ENCODE peak calls at places on chromosome 16, in eight cellular contexts. B is uterus, C is ascending aorta, K is lung, V is cardiac muscle cell, F is fibroblast of lung, U is hepatocyte, J is GM23338. A is an unnamed sample.

GRCh38 chr16:30064746-30065111 is 831 bp upstream of the ALDOA start:
- DNase-seq in B (no peak), C (no peak), K (no peak), V (no peak), F (no peak), U (no peak), J (no peak), A (no peak)

GRCh38 chr16:56343661-56344517 is 81.5 kb downstream of the AMFR start:
- DNase-seq in B (no peak), C (no peak), K (no peak), V (no peak), F (no peak), U (no peak), J (no peak), A (no peak)

GRCh38 chr16:51359141-51359960 is 208.3 kb upstream of the SALL1 start:
- DNase-seq in B (peak; percentile 71), C (no peak), K (no peak), V (no peak), F (peak; percentile 7), U (no peak), J (peak; percentile 68), A (no peak)

GRCh38 chr16:20515580-20516179 is 60.5 kb downstream of the ACSM2B start:
- DNase-seq in B (no peak), C (no peak), K (no peak), V (peak; percentile 1), F (no peak), U (peak; percentile 16), J (no peak), A (no peak)

GRCh38 chr16:17744903-17745581 is 274.3 kb upstream of the XYLT1 start:
- DNase-seq in B (peak; percentile 18), C (no peak), K (no peak), V (peak; percentile 25), F (peak; percentile 13), U (no peak), J (peak; percentile 82), A (peak; percentile 5)

GRCh38 chr16:81838794-81839193 is 59.7 kb downstream of the PLCG2 start:
- DNase-seq in B (no peak), C (no peak), K (no peak), V (no peak), F (peak; percentile 56), U (no peak), J (no peak), A (peak; percentile 22)

GRCh38 chr16:35525979-35526590 is 2066.7 kb downstream of the TP53TG3F start:
- DNase-seq in B (no peak), C (no peak), K (no peak), V (no peak), F (no peak), U (no peak), J (no peak), A (no peak)

GRCh38 chr16:86509759-86510464 is 415 bp upstream of the FOXF1 start:
- DNase-seq in B (peak; percentile 54), C (no peak), K (peak; percentile 39), V (peak; percentile 64), F (peak; percentile 93), U (peak; percentile 87), J (peak; percentile 80), A (no peak)

GRCh38 chr16:13863075-13863765 is 56.7 kb upstream of the ERCC4 start:
- DNase-seq in B (no peak), C (no peak), K (no peak), V (no peak), F (no peak), U (no peak), J (no peak), A (no peak)

GRCh38 chr16:77480671-77481315 is 46.0 kb upstream of the ADAMTS18 start:
- DNase-seq in B (no peak), C (no peak), K (no peak), V (no peak), F (no peak), U (no peak), J (no peak), A (no peak)

GRCh38 chr16:20382202-20382948 is 22.2 kb downstream of the PDILT start:
- DNase-seq in B (no peak), C (no peak), K (no peak), V (no peak), F (no peak), U (no peak), J (no peak), A (no peak)

GRCh38 chr16:69180011-69180338 is 7.0 kb upstream of the SNTB2 start:
- DNase-seq in B (no peak), C (no peak), K (no peak), V (no peak), F (no peak), U (no peak), J (no peak), A (no peak)

GRCh38 chr16:88694221-88695087 is 8.1 kb upstream of the SNAI3 start:
- DNase-seq in B (no peak), C (no peak), K (no peak), V (no peak), F (no peak), U (no peak), J (no peak), A (no peak)

DNA sequence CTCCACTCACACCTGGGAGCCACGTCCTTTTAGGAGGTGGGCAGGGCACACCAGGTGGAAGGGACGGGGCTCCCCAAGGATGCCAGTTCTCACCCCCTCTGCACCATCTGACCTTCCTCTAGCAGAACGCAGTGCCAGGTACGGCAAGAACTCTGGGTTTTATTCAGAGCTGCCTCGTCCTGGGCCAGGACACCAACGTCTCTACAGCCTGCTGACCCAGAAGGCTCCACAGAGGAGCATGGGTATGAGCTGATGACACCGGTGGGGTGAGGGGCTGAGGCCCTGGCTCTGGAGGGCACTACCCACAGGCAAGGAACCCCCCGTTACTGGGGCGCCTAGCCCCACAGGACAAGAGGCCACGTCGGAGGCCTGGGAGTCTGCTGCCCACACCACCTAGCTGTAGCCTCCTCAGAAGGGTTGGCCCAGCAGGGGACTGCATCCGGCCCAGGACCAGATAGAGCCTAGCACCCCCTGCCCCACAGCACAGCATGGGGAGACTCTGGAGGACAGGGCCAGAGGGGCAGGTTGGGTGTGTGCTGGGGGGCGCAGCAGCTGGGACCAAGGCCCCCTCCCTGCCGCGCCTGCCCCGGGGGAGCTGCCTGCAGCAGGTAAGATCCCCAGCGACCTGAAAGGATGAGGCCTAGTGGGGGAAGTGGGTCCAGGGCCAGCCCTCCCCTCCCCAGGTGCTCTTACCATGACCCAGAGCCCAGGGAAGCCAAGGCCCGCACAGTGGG is 13.9 kb downstream of the BCAR1 start:
- DNase-seq in B (peak; percentile 22), C (no peak), K (no peak), V (no peak), F (no peak), U (no peak), J (no peak), A (no peak)
- H3K27ac ChIP-seq in B (peak overlapping the region; percentile 83), C (peak overlapping the region; percentile 91), K (peak overlapping the region; percentile 2), V (peak overlapping the region; percentile 95), F (peak overlapping the region; percentile 94), U (peak overlapping the region; percentile 93), J (peak overlapping the region; percentile 87), A (peak overlapping the region; percentile 93)

DNA sequence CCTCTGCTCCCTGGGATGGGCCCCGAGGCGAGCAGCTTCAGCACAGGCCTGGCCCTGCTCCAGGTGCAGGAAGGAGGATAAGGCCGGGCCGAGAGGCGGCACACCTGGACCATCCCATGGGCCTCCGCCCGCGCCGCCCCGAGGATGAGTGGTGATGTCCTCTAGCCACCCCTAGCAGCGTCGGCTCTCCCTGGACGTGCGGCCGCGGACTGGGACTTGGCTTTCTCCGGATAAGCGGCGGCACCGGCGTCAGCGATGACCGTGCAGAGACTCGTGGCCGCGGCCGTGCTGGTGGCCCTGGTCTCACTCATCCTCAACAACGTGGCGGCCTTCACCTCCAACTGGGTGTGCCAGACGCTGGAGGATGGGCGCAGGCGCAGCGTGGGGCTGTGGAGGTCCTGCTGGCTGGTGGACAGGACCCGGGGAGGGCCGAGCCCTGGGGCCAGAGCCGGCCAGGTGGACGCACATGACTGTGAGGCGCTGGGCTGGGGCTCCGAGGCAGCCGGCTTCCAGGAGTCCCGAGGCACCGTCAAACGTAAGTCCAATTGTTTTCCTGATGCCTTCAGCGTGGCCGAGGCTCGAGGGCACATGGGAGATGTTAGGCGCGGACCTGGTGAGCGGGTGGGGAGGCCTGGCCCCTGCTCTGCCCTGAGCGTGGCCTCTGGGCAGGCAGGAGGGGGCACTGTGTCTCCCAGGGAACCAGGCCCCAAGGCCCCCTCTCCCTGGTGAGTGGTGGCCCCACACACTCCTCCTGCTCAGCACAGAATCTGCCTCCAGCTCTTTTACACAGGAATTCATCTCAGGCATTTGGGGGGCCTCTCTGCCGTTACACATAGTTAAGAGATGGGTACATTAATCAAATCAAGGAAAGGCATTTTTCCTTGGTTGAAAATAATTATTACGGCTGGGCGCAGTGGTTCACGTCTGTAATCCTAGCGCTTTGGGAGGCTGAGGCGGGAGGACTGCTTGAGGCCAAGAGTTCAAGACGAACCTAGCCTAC is 855 bp downstream of the TMEM204 start:
- DNase-seq in B (peak; percentile 42), C (no peak), K (no peak), V (no peak), F (no peak), U (no peak), J (no peak), A (no peak)
- H3K4me3 ChIP-seq in B (peak overlapping the region; percentile 54), C (peak overlapping the region; percentile 80), K (peak overlapping the region; percentile 82), V (no peak overlapping the region), F (peak overlapping the region; percentile 64), U (no peak overlapping the region), J (no peak overlapping the region), A (peak overlapping the region; percentile 56)

DNA sequence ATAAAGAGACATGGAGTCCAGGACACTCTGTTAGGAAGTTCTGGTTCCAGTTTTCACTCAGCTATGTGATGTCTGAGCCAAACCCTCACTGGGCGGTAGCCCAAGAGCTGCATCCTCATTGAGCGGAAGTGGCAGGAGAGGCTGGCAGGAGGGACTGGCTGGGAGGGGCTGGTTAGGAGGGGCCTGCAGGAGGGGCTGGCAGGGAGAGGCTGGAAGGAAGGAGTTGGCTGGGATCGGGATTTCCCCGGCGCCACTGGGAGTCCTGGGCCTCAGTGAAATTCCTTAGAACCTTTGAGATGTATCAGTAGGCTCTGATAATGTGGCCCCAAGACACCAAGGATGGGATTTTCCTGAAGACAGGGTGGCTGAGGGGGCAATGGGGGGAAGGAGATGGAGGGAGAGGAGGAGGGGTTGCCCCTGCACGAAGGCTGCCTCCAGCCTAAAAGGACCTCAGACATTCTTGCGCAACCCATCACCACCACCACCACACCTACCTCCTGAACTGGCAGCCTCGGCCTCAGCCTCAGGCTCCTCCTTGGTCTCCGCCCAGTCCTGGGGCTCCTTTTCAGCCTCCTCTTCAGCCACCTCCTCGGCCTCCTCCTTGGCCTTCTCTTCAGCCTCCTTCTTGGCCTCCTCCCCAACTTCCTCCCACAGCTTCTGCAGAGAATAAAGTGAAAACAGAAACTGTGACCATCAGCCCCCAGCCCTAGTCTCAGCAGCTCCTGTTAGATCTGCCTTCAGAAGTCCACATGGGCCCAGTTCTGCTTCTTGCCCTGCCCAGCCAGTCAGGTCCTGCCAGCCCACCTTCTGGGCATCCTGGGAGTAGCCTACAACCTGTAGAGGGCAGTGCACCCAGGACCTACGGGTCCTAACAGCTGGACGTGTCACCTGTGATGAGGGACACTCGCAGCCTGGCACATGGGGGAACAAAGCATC is 31.7 kb downstream of the CNGB1 start:
- DNase-seq in B (peak; percentile 20), C (no peak), K (peak; percentile 79), V (no peak), F (peak; percentile 82), U (peak; percentile 55), J (no peak), A (peak; percentile 10)
- TF ChIP-seq CTCF in B (no peak), C (no peak), K (no peak), V (peak; percentile 36), F (peak; percentile 6), U (no peak), J (peak; percentile 57), A (peak; percentile 47)

DNA sequence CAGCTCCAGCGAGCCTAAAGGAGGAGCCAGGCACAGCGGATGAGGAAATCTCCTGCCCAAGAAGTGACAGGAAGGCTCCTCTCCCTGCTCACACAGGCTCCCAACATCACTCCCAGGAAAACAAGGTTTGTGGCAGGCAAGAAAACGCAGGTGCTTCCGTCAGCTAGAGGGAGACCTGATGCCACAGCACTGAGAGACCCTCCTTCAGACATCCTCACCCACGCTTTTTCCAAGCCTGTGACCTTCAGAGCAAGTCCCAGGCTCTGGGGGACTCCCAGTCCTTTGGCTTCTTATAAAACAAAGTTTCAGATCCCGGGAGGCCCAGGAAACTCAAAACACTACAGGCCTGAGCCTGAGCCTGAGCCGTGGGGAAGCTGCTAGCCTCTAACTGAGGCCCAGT is 89.6 kb downstream of the ZNF423 start:
- DNase-seq in B (no peak), C (no peak), K (no peak), V (peak; percentile 32), F (no peak), U (no peak), J (no peak), A (no peak)
- H3K27ac ChIP-seq in B (no peak overlapping the region), C (no peak overlapping the region), K (no peak overlapping the region), V (peak overlapping the region; percentile 9), F (no peak overlapping the region), U (no peak overlapping the region), J (no peak overlapping the region), A (no peak overlapping the region)